ENCODE peak calls at places on chromosomes 11 and 22, in nine cellular contexts. P, N, D, M, C, Y, S, R and I are unnamed samples.

GRCh38 chr11:67613960-67614715 is 7.4 kb downstream of the NDUFV1 start:
- DNase-seq in P (no peak), N (peak; percentile 64), D (peak; percentile 68), M (peak; percentile 85), C (peak; percentile 49), Y (peak; percentile 68), S (peak; percentile 60), R (peak; percentile 62), I (peak; percentile 71)

GRCh38 chr11:75024764-75025211 is 36.1 kb downstream of the NEU3 start:
- DNase-seq in P (no peak), N (no peak), D (no peak), M (no peak), C (no peak), Y (no peak), S (no peak), R (no peak), I (no peak)

GRCh38 chr22:31501738-31502137 is 5.4 kb downstream of the SFI1 start:
- DNase-seq in P (no peak), N (no peak), D (no peak), M (no peak), C (no peak), Y (no peak), S (no peak), R (no peak), I (no peak)

GRCh38 chr11:3000032-3000961 is 8.2 kb upstream of the NAP1L4 start:
- DNase-seq in P (no peak), N (peak; percentile 47), D (peak; percentile 90), M (no peak), C (no peak), Y (peak; percentile 76), S (peak; percentile 79), R (peak; percentile 41), I (peak; percentile 95)

GRCh38 chr11:15347969-15348734 is 233.4 kb downstream of the INSC start:
- DNase-seq in P (no peak), N (no peak), D (no peak), M (no peak), C (no peak), Y (no peak), S (no peak), R (no peak), I (no peak)

GRCh38 chr22:45006873-45007246 is 2.9 kb downstream of the PHF21B start:
- DNase-seq in P (no peak), N (no peak), D (no peak), M (no peak), C (no peak), Y (peak; percentile 18), S (peak; percentile 25), R (peak; percentile 34), I (no peak)

GRCh38 chr22:50218996-50219727 is 18.4 kb downstream of the SELENOO start:
- DNase-seq in P (no peak), N (peak; percentile 68), D (peak; percentile 94), M (no peak), C (peak; percentile 41), Y (peak; percentile 90), S (peak; percentile 89), R (peak; percentile 84), I (peak; percentile 98)

GRCh38 chr11:3080104-3080503 is 22.9 kb upstream of the CARS1 start:
- DNase-seq in P (no peak), N (no peak), D (no peak), M (no peak), C (no peak), Y (no peak), S (no peak), R (no peak), I (no peak)

GRCh38 chr22:46328797-46329196 is 6.7 kb upstream of the TRMU start:
- DNase-seq in P (no peak), N (no peak), D (no peak), M (no peak), C (no peak), Y (no peak), S (no peak), R (no peak), I (no peak)

GRCh38 chr22:20637740-20638139 is 130.3 kb downstream of the MED15 start:
- DNase-seq in P (no peak), N (no peak), D (no peak), M (no peak), C (no peak), Y (no peak), S (no peak), R (no peak), I (no peak)

GRCh38 chr22:37711490-37711889 is 14.6 kb downstream of the TRIOBP start:
- DNase-seq in P (no peak), N (no peak), D (no peak), M (no peak), C (no peak), Y (no peak), S (no peak), R (no peak), I (no peak)

GRCh38 chr22:31800065-31800464 is 46.2 kb downstream of the DEPDC5 start:
- DNase-seq in P (no peak), N (peak; percentile 42), D (no peak), M (no peak), C (peak; percentile 49), Y (no peak), S (no peak), R (no peak), I (no peak)

GRCh38 chr22:44889233-44889878 is 120.4 kb downstream of the PHF21B start:
- DNase-seq in P (no peak), N (peak; percentile 16), D (no peak), M (no peak), C (no peak), Y (no peak), S (no peak), R (no peak), I (no peak)

GRCh38 chr11:35525501-35526175 is at the start of gene PAMR1:
- DNase-seq in P (no peak), N (peak; percentile 90), D (peak; percentile 43), M (no peak), C (peak; percentile 82), Y (peak; percentile 55), S (peak; percentile 54), R (peak; percentile 57), I (peak; percentile 33)

GRCh38 chr11:85123752-85124231 is 503.4 kb downstream of the DLG2 start:
- DNase-seq in P (no peak), N (no peak), D (no peak), M (no peak), C (no peak), Y (no peak), S (no peak), R (no peak), I (no peak)

GRCh38 chr22:21796863-21797262 is 61.3 kb upstream of the YPEL1 start:
- DNase-seq in P (no peak), N (no peak), D (peak; percentile 46), M (no peak), C (no peak), Y (no peak), S (no peak), R (no peak), I (peak; percentile 75)

GRCh38 chr11:22703561-22703960 is 37.1 kb downstream of the GAS2 start:
- DNase-seq in P (no peak), N (no peak), D (no peak), M (no peak), C (peak; percentile 58), Y (no peak), S (no peak), R (no peak), I (no peak)
- H3K27ac ChIP-seq in P (no peak overlapping the region), N (no peak overlapping the region), D (peak overlapping the region; percentile 66), M (no peak overlapping the region), C (no peak overlapping the region), Y (peak overlapping the region; percentile 63), S (peak overlapping the region; percentile 55), R (peak overlapping the region; percentile 43), I (no peak overlapping the region)

GRCh38 chr11:30503156-30503555 is 83.0 kb downstream of the MPPED2 start:
- DNase-seq in P (no peak), N (no peak), D (no peak), M (no peak), C (no peak), Y (no peak), S (no peak), R (no peak), I (no peak)
- H3K27ac ChIP-seq in P (no peak overlapping the region), N (no peak overlapping the region), D (no peak overlapping the region), M (no peak overlapping the region), C (no peak overlapping the region), Y (peak overlapping the region; percentile 4), S (peak overlapping the region; percentile 17), R (peak overlapping the region; percentile 44), I (no peak overlapping the region)

DNA sequence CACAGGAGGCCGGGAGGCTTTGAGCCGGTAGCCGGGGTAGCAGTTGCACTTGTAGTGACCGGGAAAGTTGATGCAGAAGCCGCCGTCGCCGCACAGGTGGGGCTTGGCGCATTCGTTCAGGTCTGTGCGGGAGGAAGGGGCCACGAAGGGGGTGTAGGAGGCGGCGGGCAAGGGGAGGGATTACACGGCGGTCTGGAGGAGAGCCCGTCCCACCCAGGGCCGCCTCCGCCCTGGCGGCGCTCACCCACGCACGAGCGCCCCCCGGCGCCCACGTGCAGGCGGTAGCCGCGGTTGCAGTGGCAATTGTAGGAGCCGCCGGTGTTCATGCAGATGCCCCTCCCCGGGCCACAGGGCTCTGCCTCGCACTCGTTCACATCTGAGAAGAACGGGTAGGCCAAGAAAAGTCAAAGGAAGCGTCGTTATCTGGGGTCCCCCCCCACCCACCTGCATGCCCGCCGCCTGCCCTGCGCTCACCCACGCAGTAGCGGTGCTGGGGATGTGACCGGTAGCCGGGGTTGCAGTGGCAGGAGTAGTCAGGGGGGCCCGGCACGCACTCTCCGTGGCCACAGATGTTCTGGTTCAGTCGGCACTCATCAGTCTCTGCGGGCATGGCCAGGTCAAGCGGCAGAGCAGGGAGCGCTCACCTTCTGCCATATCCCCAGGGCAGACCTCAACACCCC is 10.6 kb downstream of the LTBP3 start:
- DNase-seq in P (no peak), N (no peak), D (no peak), M (peak; percentile 55), C (no peak), Y (no peak), S (no peak), R (no peak), I (no peak)
- H3K27ac ChIP-seq in P (no peak overlapping the region), N (no peak overlapping the region), D (no peak overlapping the region), M (peak overlapping the region; percentile 9), C (no peak overlapping the region), Y (no peak overlapping the region), S (no peak overlapping the region), R (no peak overlapping the region), I (no peak overlapping the region)

GRCh38 chr22:39967996-39968968 is 8.1 kb downstream of the TMA7B start:
- DNase-seq in P (no peak), N (peak; percentile 9), D (peak; percentile 61), M (no peak), C (no peak), Y (peak; percentile 28), S (peak; percentile 37), R (no peak), I (no peak)
- H3K27ac ChIP-seq in P (peak overlapping the region; percentile 11), N (no peak overlapping the region), D (peak overlapping the region; percentile 67), M (no peak overlapping the region), C (no peak overlapping the region), Y (no peak overlapping the region), S (peak overlapping the region; percentile 57), R (no peak overlapping the region), I (peak overlapping the region; percentile 37)